ENCODE peak calls at places on chromosomes 12 and 14, in eight cellular contexts. F, Z, W, L, J, S, K and U are unnamed samples.

GRCh38 chr12:116924558-116925453 is 14.1 kb downstream of the FBXW8 start:
- DNase-seq in F (no peak), Z (peak), W (peak), L (no peak), J (no peak), S (no peak), K (peak), U (peak)

GRCh38 chr14:24481622-24482324 is 26.3 kb downstream of the CMA1 start:
- DNase-seq in F (no peak), Z (peak), W (peak), L (no peak), J (no peak), S (peak), K (no peak), U (no peak)

GRCh38 chr12:131118366-131118765 is 164.7 kb downstream of the ADGRD1 start:
- DNase-seq in F (no peak), Z (no peak), W (no peak), L (no peak), J (no peak), S (no peak), K (no peak), U (no peak)

GRCh38 chr12:102539651-102540553 is 59.5 kb upstream of the IGF1 start:
- DNase-seq in F (no peak), Z (peak), W (peak), L (no peak), J (no peak), S (peak), K (peak), U (no peak)

GRCh38 chr14:94387051-94388026 is 1.1 kb downstream of the SERPINA1 start:
- DNase-seq in F (no peak), Z (no peak), W (peak), L (no peak), J (no peak), S (no peak), K (peak), U (no peak)

GRCh38 chr12:67239061-67239460 is 30.1 kb upstream of the CAND1 start:
- DNase-seq in F (no peak), Z (peak), W (no peak), L (no peak), J (no peak), S (no peak), K (no peak), U (no peak)

GRCh38 chr12:121748571-121749265 is 36.2 kb downstream of the TMEM120B start:
- DNase-seq in F (no peak), Z (peak), W (peak), L (no peak), J (peak), S (peak), K (peak), U (no peak)

GRCh38 chr14:101001311-101002069 is 98.0 kb upstream of the RTL1 start:
- DNase-seq in F (no peak), Z (peak), W (peak), L (peak), J (no peak), S (no peak), K (peak), U (no peak)

GRCh38 chr14:29643415-29644206 is 284.0 kb downstream of the PRKD1 start:
- DNase-seq in F (no peak), Z (peak), W (peak), L (no peak), J (no peak), S (no peak), K (peak), U (no peak)

GRCh38 chr12:94749890-94750289 is 99.5 kb upstream of the TMCC3 start:
- DNase-seq in F (no peak), Z (no peak), W (no peak), L (no peak), J (no peak), S (no peak), K (no peak), U (no peak)

GRCh38 chr14:64795921-64796320 is 83.8 kb downstream of the SPTB start:
- DNase-seq in F (no peak), Z (no peak), W (no peak), L (no peak), J (no peak), S (no peak), K (no peak), U (no peak)

GRCh38 chr14:97280526-97280925 is 483.3 kb downstream of the VRK1 start:
- DNase-seq in F (no peak), Z (no peak), W (no peak), L (no peak), J (no peak), S (no peak), K (no peak), U (no peak)

GRCh38 chr12:96246926-96247566 is 52.9 kb downstream of the ELK3 start:
- DNase-seq in F (no peak), Z (no peak), W (no peak), L (no peak), J (no peak), S (no peak), K (no peak), U (no peak)

GRCh38 chr12:114671321-114671663 is 12.7 kb downstream of the TBX3 start:
- DNase-seq in F (no peak), Z (no peak), W (no peak), L (no peak), J (no peak), S (no peak), K (peak), U (no peak)

GRCh38 chr14:72939630-72940029 is 13.4 kb downstream of the DCAF4 start:
- DNase-seq in F (no peak), Z (no peak), W (no peak), L (no peak), J (no peak), S (no peak), K (no peak), U (no peak)

GRCh38 chr14:77141592-77142288 is at the start of gene ZDHHC22:
- DNase-seq in F (no peak), Z (no peak), W (no peak), L (no peak), J (no peak), S (no peak), K (no peak), U (no peak)

GRCh38 chr14:103427485-103428443 is 42.5 kb downstream of the MARK3 start:
- DNase-seq in F (no peak), Z (peak), W (peak), L (no peak), J (peak), S (no peak), K (peak), U (peak)

GRCh38 chr14:70905316-70905715 is 1.9 kb upstream of the PCNX1 start:
- DNase-seq in F (no peak), Z (peak), W (peak), L (no peak), J (no peak), S (peak), K (peak), U (no peak)

GRCh38 chr12:63103489-63104131 is 47.4 kb downstream of the AVPR1A start:
- DNase-seq in F (no peak), Z (peak), W (peak), L (no peak), J (no peak), S (no peak), K (peak), U (peak)

GRCh38 chr14:87250992-87251391 is 742.0 kb downstream of the GALC start:
- DNase-seq in F (no peak), Z (no peak), W (no peak), L (no peak), J (no peak), S (no peak), K (no peak), U (no peak)

GRCh38 chr12:55929306-55929791 is 1.6 kb upstream of the DGKA start:
- DNase-seq in F (no peak), Z (no peak), W (no peak), L (peak), J (no peak), S (no peak), K (no peak), U (peak)

GRCh38 chr12:27709932-27710591 is 570 bp upstream of the MRPS35 start:
- DNase-seq in F (peak), Z (peak), W (peak), L (peak), J (no peak), S (no peak), K (peak), U (peak)

GRCh38 chr14:72559669-72560068 is 334.2 kb downstream of the DPF3 start:
- DNase-seq in F (no peak), Z (no peak), W (no peak), L (no peak), J (no peak), S (no peak), K (no peak), U (no peak)

GRCh38 chr12:646303-647038 is 16.8 kb downstream of the NINJ2 start:
- DNase-seq in F (peak), Z (peak), W (peak), L (peak), J (peak), S (peak), K (no peak), U (no peak)

GRCh38 chr14:50750323-50750722 is 80.6 kb downstream of the NIN start:
- DNase-seq in F (no peak), Z (no peak), W (no peak), L (no peak), J (no peak), S (no peak), K (no peak), U (no peak)

GRCh38 chr14:63203618-63204406 is 431 bp upstream of the RHOJ start:
- DNase-seq in F (peak), Z (peak), W (peak), L (peak), J (peak), S (peak), K (peak), U (peak)

GRCh38 chr12:67414011-67414715 is 145.0 kb downstream of the CAND1 start:
- DNase-seq in F (no peak), Z (no peak), W (no peak), L (no peak), J (no peak), S (no peak), K (no peak), U (no peak)

GRCh38 chr12:18919826-18920511 is 182.1 kb downstream of the CAPZA3 start:
- DNase-seq in F (no peak), Z (no peak), W (no peak), L (no peak), J (no peak), S (no peak), K (no peak), U (no peak)

GRCh38 chr12:78530065-78530765 is 334.4 kb upstream of the SYT1 start:
- DNase-seq in F (no peak), Z (peak), W (peak), L (no peak), J (no peak), S (no peak), K (peak), U (no peak)

GRCh38 chr12:50589650-50590435 is 85.1 kb downstream of the DIP2B start:
- DNase-seq in F (no peak), Z (peak), W (peak), L (no peak), J (no peak), S (no peak), K (peak), U (peak)

GRCh38 chr12:114726092-114726710 is 42.2 kb upstream of the TBX3 start:
- DNase-seq in F (no peak), Z (no peak), W (no peak), L (no peak), J (no peak), S (peak), K (no peak), U (no peak)

GRCh38 chr12:66550626-66551025 is 128.2 kb downstream of the GRIP1 start:
- DNase-seq in F (no peak), Z (no peak), W (no peak), L (no peak), J (no peak), S (no peak), K (no peak), U (no peak)

GRCh38 chr14:38839743-38840375 is 263.2 kb downstream of the SEC23A start:
- DNase-seq in F (no peak), Z (peak), W (peak), L (no peak), J (no peak), S (no peak), K (peak), U (no peak)

GRCh38 chr12:121579981-121580868 is 598 bp downstream of the KDM2B start:
- DNase-seq in F (peak), Z (peak), W (peak), L (peak), J (peak), S (peak), K (peak), U (peak)

GRCh38 chr14:88326352-88327103 is 3.5 kb upstream of the KCNK10 start:
- DNase-seq in F (no peak), Z (no peak), W (no peak), L (no peak), J (no peak), S (no peak), K (no peak), U (no peak)

DNA sequence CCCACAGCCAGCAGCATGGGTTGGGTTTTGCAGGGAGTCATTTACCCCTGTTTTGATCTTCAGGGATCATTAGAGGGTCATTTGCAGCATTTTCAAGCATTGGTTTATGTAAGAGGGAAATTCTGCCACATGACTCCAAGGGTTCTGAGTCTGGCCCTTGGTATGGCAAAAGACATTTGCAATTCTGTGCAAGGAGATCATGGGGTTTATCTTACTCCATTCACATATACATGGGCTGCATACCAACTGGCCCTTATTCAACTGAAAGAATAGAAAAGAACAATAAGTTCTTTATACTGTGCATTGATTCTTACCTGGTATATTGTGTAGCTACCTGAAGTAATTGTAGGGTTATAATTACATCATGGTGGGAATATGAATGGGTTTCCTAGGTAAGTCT is 13.6 kb downstream of the SIX4 start:
- DNase-seq in F (no peak), Z (no peak), W (no peak), L (no peak), J (no peak), S (no peak), K (no peak), U (no peak)
- H3K4me3 ChIP-seq in F (no peak), Z (no peak), W (no peak), L (no peak), J (no peak), S (no peak), K (no peak), U (no peak)

GRCh38 chr14:91350483-91350812 is 67.2 kb downstream of the CCDC88C start:
- DNase-seq in F (no peak), Z (no peak), W (no peak), L (no peak), J (no peak), S (no peak), K (no peak), U (no peak)

GRCh38 chr14:91349481-91350074 is 68.0 kb downstream of the CCDC88C start:
- DNase-seq in F (no peak), Z (no peak), W (no peak), L (no peak), J (no peak), S (no peak), K (no peak), U (no peak)

GRCh38 chr14:91351508-91351853 is 66.1 kb downstream of the CCDC88C start:
- DNase-seq in F (no peak), Z (no peak), W (no peak), L (no peak), J (no peak), S (no peak), K (no peak), U (no peak)

GRCh38 chr14:91350813-91351507 is 66.7 kb downstream of the CCDC88C start:
- DNase-seq in F (no peak), Z (no peak), W (no peak), L (no peak), J (no peak), S (no peak), K (no peak), U (peak)

DNA sequence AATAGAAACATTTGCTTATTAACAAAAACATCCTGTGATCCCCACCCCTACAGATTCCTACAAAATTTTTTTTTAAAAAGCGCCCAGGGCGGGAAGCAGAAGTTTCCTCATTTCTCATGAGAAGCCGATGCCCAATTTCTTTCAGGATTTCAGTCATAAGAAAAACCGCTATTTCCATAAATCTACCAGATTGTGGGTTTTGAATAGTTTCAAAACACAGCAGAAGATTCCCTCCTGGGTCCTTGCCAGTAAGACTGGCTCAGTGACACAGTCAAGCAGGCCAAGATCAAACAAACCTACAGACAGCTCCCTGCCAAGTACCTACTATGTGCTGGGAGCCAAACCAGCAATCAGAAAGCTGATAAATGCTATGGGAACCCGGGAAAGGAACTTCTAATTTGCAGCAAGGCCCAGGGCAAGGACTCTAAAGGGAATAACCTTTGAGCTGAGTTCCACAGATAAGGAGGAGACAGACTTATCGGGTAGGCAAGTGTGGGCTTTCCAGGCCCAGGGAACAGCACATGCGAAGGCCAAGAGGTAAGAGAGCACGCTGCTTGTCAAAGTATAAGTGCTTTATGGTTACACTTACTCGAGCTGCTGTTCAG is 68.7 kb downstream of the CCDC88C start:
- DNase-seq in F (no peak), Z (no peak), W (peak), L (no peak), J (no peak), S (no peak), K (peak), U (no peak)
- H3K4me3 ChIP-seq in F (no peak), Z (no peak), W (no peak), L (no peak), J (no peak), S (no peak), K (no peak), U (no peak)

DNA sequence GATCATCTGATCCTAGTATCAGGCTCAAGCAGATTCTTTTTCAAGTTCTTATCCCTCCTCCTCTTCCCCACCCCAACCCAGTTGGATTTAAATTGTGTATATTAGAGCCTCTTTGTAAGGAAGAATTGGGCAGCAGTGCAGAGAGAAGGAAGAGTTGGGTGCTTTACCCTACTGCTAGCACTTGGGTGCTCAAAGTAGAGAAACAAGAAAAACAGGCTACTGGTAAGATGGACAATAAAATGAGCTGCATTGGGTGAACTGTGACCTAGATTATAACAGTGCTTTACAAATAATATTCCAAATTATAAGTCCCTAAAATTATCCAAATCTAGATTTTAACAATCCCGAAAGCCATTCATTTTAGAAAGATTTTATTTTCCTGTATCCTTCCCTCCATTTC is 363.4 kb upstream of the GARIN6 start:
- DNase-seq in F (no peak), Z (no peak), W (peak), L (no peak), J (no peak), S (no peak), K (no peak), U (no peak)
- H3K4me3 ChIP-seq in F (no peak), Z (no peak), W (no peak), L (no peak), J (no peak), S (no peak), K (no peak), U (no peak)

GRCh38 chr12:111436266-111436665 is 30.5 kb downstream of the SH2B3 start:
- DNase-seq in F (no peak), Z (no peak), W (no peak), L (no peak), J (no peak), S (no peak), K (no peak), U (no peak)

GRCh38 chr12:111434680-111435338 is 29.1 kb downstream of the SH2B3 start:
- DNase-seq in F (peak), Z (peak), W (peak), L (peak), J (peak), S (peak), K (peak), U (peak)

GRCh38 chr12:111434049-111434448 is 28.3 kb downstream of the SH2B3 start:
- DNase-seq in F (no peak), Z (no peak), W (no peak), L (no peak), J (no peak), S (no peak), K (peak), U (no peak)

GRCh38 chr12:111436811-111437210 is 31.1 kb downstream of the SH2B3 start:
- DNase-seq in F (no peak), Z (no peak), W (no peak), L (no peak), J (no peak), S (no peak), K (no peak), U (no peak)

GRCh38 chr12:111435661-111436201 is 30.0 kb downstream of the SH2B3 start:
- DNase-seq in F (no peak), Z (no peak), W (no peak), L (no peak), J (no peak), S (no peak), K (no peak), U (no peak)
- H3K4me3 ChIP-seq in F (no peak), Z (no peak), W (no peak), L (no peak), J (no peak), S (no peak), K (no peak), U (no peak)

DNA sequence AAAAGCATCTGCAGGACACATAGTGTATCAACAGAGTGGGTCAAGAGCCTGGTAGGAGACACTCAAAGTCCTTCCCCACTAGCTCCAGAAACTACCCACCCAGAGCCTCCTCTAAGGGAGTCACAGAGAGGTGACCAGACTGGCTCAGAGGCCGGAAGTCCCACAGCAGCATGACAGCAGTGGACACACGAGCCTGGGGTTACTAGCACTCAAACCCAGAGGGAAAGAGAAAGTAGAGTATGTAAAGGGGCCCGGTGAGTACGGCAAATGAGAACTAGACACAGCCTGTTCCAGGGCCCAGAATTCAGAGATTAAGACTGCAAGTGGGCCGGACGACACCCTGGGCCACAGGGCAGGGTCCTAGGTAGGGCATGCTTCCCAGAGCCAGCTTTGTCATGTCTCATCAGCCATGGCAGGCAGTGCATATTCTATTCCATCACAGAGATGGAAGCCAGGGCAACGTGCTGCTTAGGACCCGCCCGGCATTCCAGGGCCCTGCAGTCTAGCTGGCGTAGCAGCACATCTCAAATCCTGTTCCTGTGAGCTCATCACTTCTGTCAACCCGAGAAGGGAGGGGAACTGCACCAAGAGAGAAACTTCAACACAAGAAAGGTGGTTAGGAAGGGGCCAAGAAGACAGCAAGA is 4.2 kb downstream of the IFFO1 start:
- DNase-seq in F (peak), Z (peak), W (peak), L (peak), J (peak), S (no peak), K (peak), U (no peak)
- H3K4me3 ChIP-seq in F (no peak), Z (peak), W (peak), L (peak), J (no peak), S (no peak), K (no peak), U (no peak)

GRCh38 chr14:68779761-68780323 is 13.0 kb downstream of the ZFP36L1 start:
- DNase-seq in F (no peak), Z (peak), W (peak), L (peak), J (peak), S (peak), K (peak), U (peak)
- H3K4me3 ChIP-seq in F (no peak), Z (no peak), W (no peak), L (no peak), J (no peak), S (no peak), K (no peak), U (no peak)